ENCODE peak calls at places on chromosome 14, in ten cellular contexts. One of them, this sample, is unnamed.

GRCh38 chr14:95875831-95876768 is 532 bp upstream of the TUNAR start:
- DNase-seq in stimulated activated CD8-positive, alpha-beta memory T cell treated with anti-CD3 and anti-CD28 coated beads, Interleukin-15, amount 100 ng/mL, for 1 hour: no peak
- DNase-seq in cardiac fibroblast: no peak
- DNase-seq in fibroblast of lung: no peak
- DNase-seq in mesothelial cell of epicardium: no peak
- DNase-seq in NCI-H1436 treated with DMSO at 0.1 percent for 48 hours: no peak
- DNase-seq in ELR: no peak
- DNase-seq in effector CD8-positive, alpha-beta T cell: no peak
- DNase-seq in GM04503: no peak
- DNase-seq in NCI-H1092 treated with DMSO at 0.1 percent for 48 hours: peak; percentile 70
- DNase-seq in this sample: no peak

GRCh38 chr14:22475381-22475780 is 113.6 kb downstream of the DAD1 start:
- DNase-seq in stimulated activated CD8-positive, alpha-beta memory T cell treated with anti-CD3 and anti-CD28 coated beads, Interleukin-15, amount 100 ng/mL, for 1 hour: no peak
- DNase-seq in cardiac fibroblast: no peak
- DNase-seq in fibroblast of lung: no peak
- DNase-seq in mesothelial cell of epicardium: no peak
- DNase-seq in NCI-H1436 treated with DMSO at 0.1 percent for 48 hours: no peak
- DNase-seq in ELR: no peak
- DNase-seq in effector CD8-positive, alpha-beta T cell: no peak
- DNase-seq in GM04503: no peak
- DNase-seq in NCI-H1092 treated with DMSO at 0.1 percent for 48 hours: no peak
- DNase-seq in this sample: no peak

GRCh38 chr14:62954165-62954564 is 91.1 kb downstream of the KCNH5 start:
- DNase-seq in stimulated activated CD8-positive, alpha-beta memory T cell treated with anti-CD3 and anti-CD28 coated beads, Interleukin-15, amount 100 ng/mL, for 1 hour: no peak
- DNase-seq in cardiac fibroblast: no peak
- DNase-seq in fibroblast of lung: no peak
- DNase-seq in mesothelial cell of epicardium: no peak
- DNase-seq in NCI-H1436 treated with DMSO at 0.1 percent for 48 hours: no peak
- DNase-seq in ELR: no peak
- DNase-seq in effector CD8-positive, alpha-beta T cell: no peak
- DNase-seq in GM04503: no peak
- DNase-seq in NCI-H1092 treated with DMSO at 0.1 percent for 48 hours: no peak
- DNase-seq in this sample: no peak

GRCh38 chr14:93935213-93935612 is 8.1 kb downstream of the FAM181A start:
- DNase-seq in stimulated activated CD8-positive, alpha-beta memory T cell treated with anti-CD3 and anti-CD28 coated beads, Interleukin-15, amount 100 ng/mL, for 1 hour: no peak
- DNase-seq in cardiac fibroblast: no peak
- DNase-seq in fibroblast of lung: no peak
- DNase-seq in mesothelial cell of epicardium: no peak
- DNase-seq in NCI-H1436 treated with DMSO at 0.1 percent for 48 hours: no peak
- DNase-seq in ELR: no peak
- DNase-seq in effector CD8-positive, alpha-beta T cell: no peak
- DNase-seq in GM04503: no peak
- DNase-seq in NCI-H1092 treated with DMSO at 0.1 percent for 48 hours: no peak
- DNase-seq in this sample: no peak

GRCh38 chr14:63938198-63939005 is 85.6 kb downstream of the SYNE2 start:
- DNase-seq in stimulated activated CD8-positive, alpha-beta memory T cell treated with anti-CD3 and anti-CD28 coated beads, Interleukin-15, amount 100 ng/mL, for 1 hour: no peak
- DNase-seq in cardiac fibroblast: no peak
- DNase-seq in fibroblast of lung: no peak
- DNase-seq in mesothelial cell of epicardium: no peak
- DNase-seq in NCI-H1436 treated with DMSO at 0.1 percent for 48 hours: no peak
- DNase-seq in ELR: no peak
- DNase-seq in effector CD8-positive, alpha-beta T cell: no peak
- DNase-seq in GM04503: no peak
- DNase-seq in NCI-H1092 treated with DMSO at 0.1 percent for 48 hours: no peak
- DNase-seq in this sample: peak; percentile 10

GRCh38 chr14:96126339-96126770 is 78.3 kb upstream of the BDKRB2 start:
- DNase-seq in stimulated activated CD8-positive, alpha-beta memory T cell treated with anti-CD3 and anti-CD28 coated beads, Interleukin-15, amount 100 ng/mL, for 1 hour: no peak
- DNase-seq in cardiac fibroblast: no peak
- DNase-seq in fibroblast of lung: no peak
- DNase-seq in mesothelial cell of epicardium: no peak
- DNase-seq in NCI-H1436 treated with DMSO at 0.1 percent for 48 hours: no peak
- DNase-seq in ELR: no peak
- DNase-seq in effector CD8-positive, alpha-beta T cell: no peak
- DNase-seq in GM04503: no peak
- DNase-seq in NCI-H1092 treated with DMSO at 0.1 percent for 48 hours: no peak
- DNase-seq in this sample: peak; percentile 30

GRCh38 chr14:54182419-54183040 is 214.3 kb upstream of the CDKN3 start:
- DNase-seq in stimulated activated CD8-positive, alpha-beta memory T cell treated with anti-CD3 and anti-CD28 coated beads, Interleukin-15, amount 100 ng/mL, for 1 hour: no peak
- DNase-seq in cardiac fibroblast: peak; percentile 66
- DNase-seq in fibroblast of lung: peak; percentile 89
- DNase-seq in mesothelial cell of epicardium: no peak
- DNase-seq in NCI-H1436 treated with DMSO at 0.1 percent for 48 hours: no peak
- DNase-seq in ELR: peak; percentile 92
- DNase-seq in effector CD8-positive, alpha-beta T cell: no peak
- DNase-seq in GM04503: peak; percentile 71
- DNase-seq in NCI-H1092 treated with DMSO at 0.1 percent for 48 hours: no peak
- DNase-seq in this sample: peak; percentile 85

GRCh38 chr14:89428556-89429196 is 11.6 kb upstream of the FOXN3 start:
- DNase-seq in stimulated activated CD8-positive, alpha-beta memory T cell treated with anti-CD3 and anti-CD28 coated beads, Interleukin-15, amount 100 ng/mL, for 1 hour: no peak
- DNase-seq in cardiac fibroblast: peak; percentile 27
- DNase-seq in fibroblast of lung: peak; percentile 69
- DNase-seq in mesothelial cell of epicardium: no peak
- DNase-seq in NCI-H1436 treated with DMSO at 0.1 percent for 48 hours: peak; percentile 28
- DNase-seq in ELR: no peak
- DNase-seq in effector CD8-positive, alpha-beta T cell: no peak
- DNase-seq in GM04503: no peak
- DNase-seq in NCI-H1092 treated with DMSO at 0.1 percent for 48 hours: no peak
- DNase-seq in this sample: peak; percentile 36

GRCh38 chr14:38212996-38213395 is 5.3 kb downstream of the SSTR1 start:
- DNase-seq in stimulated activated CD8-positive, alpha-beta memory T cell treated with anti-CD3 and anti-CD28 coated beads, Interleukin-15, amount 100 ng/mL, for 1 hour: no peak
- DNase-seq in cardiac fibroblast: no peak
- DNase-seq in fibroblast of lung: peak; percentile 64
- DNase-seq in mesothelial cell of epicardium: no peak
- DNase-seq in NCI-H1436 treated with DMSO at 0.1 percent for 48 hours: no peak
- DNase-seq in ELR: no peak
- DNase-seq in effector CD8-positive, alpha-beta T cell: no peak
- DNase-seq in GM04503: no peak
- DNase-seq in NCI-H1092 treated with DMSO at 0.1 percent for 48 hours: no peak
- DNase-seq in this sample: peak; percentile 50

GRCh38 chr14:72894623-72895378 is 900 bp upstream of the DPF3 start:
- DNase-seq in stimulated activated CD8-positive, alpha-beta memory T cell treated with anti-CD3 and anti-CD28 coated beads, Interleukin-15, amount 100 ng/mL, for 1 hour: no peak
- DNase-seq in cardiac fibroblast: peak; percentile 16
- DNase-seq in fibroblast of lung: peak; percentile 27
- DNase-seq in mesothelial cell of epicardium: no peak
- DNase-seq in NCI-H1436 treated with DMSO at 0.1 percent for 48 hours: no peak
- DNase-seq in ELR: peak; percentile 55
- DNase-seq in effector CD8-positive, alpha-beta T cell: no peak
- DNase-seq in GM04503: no peak
- DNase-seq in NCI-H1092 treated with DMSO at 0.1 percent for 48 hours: peak; percentile 32
- DNase-seq in this sample: peak; percentile 45